ENCODE peak calls at places on chromosome 17, in four cellular contexts. One of them, this sample, is unnamed.

GRCh38 chr17:37742114-37742761 is 2.6 kb downstream of the HNF1B start:
- DNase-seq in CD8-positive, alpha-beta T cell: no peak
- DNase-seq in pancreas: no peak
- DNase-seq in cardiac muscle cell: no peak
- DNase-seq in this sample: no peak

GRCh38 chr17:42428141-42428944 is 5.3 kb upstream of the CAVIN1 start:
- DNase-seq in pancreas: no peak
- DNase-seq in CD8-positive, alpha-beta T cell: no peak
- DNase-seq in cardiac muscle cell: peak; percentile 94
- DNase-seq in this sample: peak; percentile 94

GRCh38 chr17:31052187-31052889 is 42.4 kb upstream of the NF1 start:
- DNase-seq in cardiac muscle cell: peak; percentile 95
- DNase-seq in CD8-positive, alpha-beta T cell: no peak
- DNase-seq in pancreas: no peak
- DNase-seq in this sample: peak; percentile 98

GRCh38 chr17:35082073-35082657 is 18.7 kb upstream of the RFFL start:
- DNase-seq in cardiac muscle cell: peak; percentile 74
- DNase-seq in CD8-positive, alpha-beta T cell: no peak
- DNase-seq in pancreas: no peak
- DNase-seq in this sample: peak; percentile 93

GRCh38 chr17:43530303-43531081 is 15.6 kb downstream of the ETV4 start:
- DNase-seq in CD8-positive, alpha-beta T cell: no peak
- DNase-seq in cardiac muscle cell: peak; percentile 95
- DNase-seq in pancreas: peak; percentile 84
- DNase-seq in this sample: no peak

GRCh38 chr17:50774225-50774803 is 7.0 kb upstream of the ANKRD40CL start:
- DNase-seq in CD8-positive, alpha-beta T cell: no peak
- DNase-seq in cardiac muscle cell: no peak
- DNase-seq in pancreas: no peak
- DNase-seq in this sample: no peak

GRCh38 chr17:45131294-45131615 is 1.1 kb downstream of the PLCD3 start:
- DNase-seq in cardiac muscle cell: no peak
- DNase-seq in CD8-positive, alpha-beta T cell: no peak
- DNase-seq in pancreas: peak; percentile 43
- DNase-seq in this sample: no peak

GRCh38 chr17:6711681-6712057 is 1.5 kb downstream of the SLC13A5 start:
- DNase-seq in CD8-positive, alpha-beta T cell: no peak
- DNase-seq in pancreas: no peak
- DNase-seq in cardiac muscle cell: no peak
- DNase-seq in this sample: no peak

GRCh38 chr17:50882851-50883250 is 16.7 kb upstream of the TOB1 start:
- DNase-seq in pancreas: no peak
- DNase-seq in CD8-positive, alpha-beta T cell: no peak
- DNase-seq in cardiac muscle cell: peak; percentile 38
- DNase-seq in this sample: peak; percentile 39

GRCh38 chr17:49707246-49707607 is 537 bp downstream of the SLC35B1 start:
- DNase-seq in pancreas: no peak
- DNase-seq in cardiac muscle cell: no peak
- DNase-seq in CD8-positive, alpha-beta T cell: no peak
- DNase-seq in this sample: no peak

GRCh38 chr17:50591338-50591737 is 30.8 kb downstream of the CACNA1G start:
- DNase-seq in pancreas: no peak
- DNase-seq in CD8-positive, alpha-beta T cell: no peak
- DNase-seq in cardiac muscle cell: no peak
- DNase-seq in this sample: no peak

GRCh38 chr17:34979650-34980352 is 511 bp upstream of the LIG3 start:
- DNase-seq in pancreas: no peak
- DNase-seq in CD8-positive, alpha-beta T cell: no peak
- DNase-seq in cardiac muscle cell: peak; percentile 20
- DNase-seq in this sample: peak; percentile 9

GRCh38 chr17:63498621-63499195 is 21.8 kb downstream of the ACE start:
- DNase-seq in pancreas: peak; percentile 15
- DNase-seq in CD8-positive, alpha-beta T cell: no peak
- DNase-seq in cardiac muscle cell: peak; percentile 45
- DNase-seq in this sample: no peak

GRCh38 chr17:74963656-74964055 is 8.9 kb downstream of the HID1 start:
- DNase-seq in CD8-positive, alpha-beta T cell: no peak
- DNase-seq in cardiac muscle cell: no peak
- DNase-seq in pancreas: peak; percentile 75
- DNase-seq in this sample: no peak
- TF ChIP-seq CTCF in CD8-positive, alpha-beta T cell: no peak
- TF ChIP-seq CTCF in cardiac muscle cell: peak; percentile 26
- TF ChIP-seq CTCF in pancreas: no peak
- TF ChIP-seq CTCF in this sample: no peak

GRCh38 chr17:68298601-68299000 is 7.3 kb downstream of the ARSG start:
- DNase-seq in pancreas: no peak
- DNase-seq in cardiac muscle cell: no peak
- DNase-seq in CD8-positive, alpha-beta T cell: no peak
- DNase-seq in this sample: no peak

GRCh38 chr17:68296217-68297140 is 5.2 kb downstream of the ARSG start:
- DNase-seq in pancreas: no peak
- DNase-seq in cardiac muscle cell: no peak
- DNase-seq in CD8-positive, alpha-beta T cell: peak; percentile 52
- DNase-seq in this sample: no peak

GRCh38 chr17:68294617-68295016 is 3.3 kb downstream of the ARSG start:
- DNase-seq in CD8-positive, alpha-beta T cell: no peak
- DNase-seq in cardiac muscle cell: no peak
- DNase-seq in pancreas: no peak
- DNase-seq in this sample: no peak

GRCh38 chr17:68295086-68295485 is 3.8 kb downstream of the ARSG start:
- DNase-seq in pancreas: no peak
- DNase-seq in CD8-positive, alpha-beta T cell: no peak
- DNase-seq in cardiac muscle cell: no peak
- DNase-seq in this sample: no peak

DNA sequence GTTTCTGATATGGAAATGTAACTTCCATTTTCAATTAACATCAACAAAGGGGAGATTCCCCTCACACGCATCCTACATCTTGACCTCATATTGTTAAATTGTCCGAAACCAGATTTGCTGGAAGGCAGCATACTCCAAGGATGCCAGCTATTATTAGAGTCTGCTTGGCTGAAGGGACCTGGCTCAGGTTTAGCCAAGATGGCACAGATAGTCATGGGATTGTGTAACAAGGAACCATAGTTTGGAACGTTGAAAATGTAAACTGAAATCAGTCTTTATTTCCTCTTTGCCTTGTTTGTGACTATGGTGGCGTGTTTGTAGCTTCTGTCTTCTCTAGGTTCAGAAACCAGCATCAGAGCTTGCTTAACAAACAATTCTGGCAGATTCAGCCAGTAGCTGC is 5.9 kb downstream of the ARSG start:
- DNase-seq in CD8-positive, alpha-beta T cell: no peak
- DNase-seq in pancreas: no peak
- DNase-seq in cardiac muscle cell: no peak
- DNase-seq in this sample: no peak
- TF ChIP-seq CTCF in CD8-positive, alpha-beta T cell: no peak
- TF ChIP-seq CTCF in pancreas: no peak
- TF ChIP-seq CTCF in cardiac muscle cell: no peak
- TF ChIP-seq CTCF in this sample: no peak

GRCh38 chr17:78186689-78187595 is at the start of the genes AFMID and TK1:
- DNase-seq in pancreas: peak; percentile 99
- DNase-seq in cardiac muscle cell: peak; percentile 98
- DNase-seq in CD8-positive, alpha-beta T cell: peak; percentile 64
- DNase-seq in this sample: peak; percentile 97
- TF ChIP-seq CTCF in pancreas: peak; percentile 93
- TF ChIP-seq CTCF in cardiac muscle cell: peak; percentile 73
- TF ChIP-seq CTCF in CD8-positive, alpha-beta T cell: no peak
- TF ChIP-seq CTCF in this sample: peak; percentile 71

DNA sequence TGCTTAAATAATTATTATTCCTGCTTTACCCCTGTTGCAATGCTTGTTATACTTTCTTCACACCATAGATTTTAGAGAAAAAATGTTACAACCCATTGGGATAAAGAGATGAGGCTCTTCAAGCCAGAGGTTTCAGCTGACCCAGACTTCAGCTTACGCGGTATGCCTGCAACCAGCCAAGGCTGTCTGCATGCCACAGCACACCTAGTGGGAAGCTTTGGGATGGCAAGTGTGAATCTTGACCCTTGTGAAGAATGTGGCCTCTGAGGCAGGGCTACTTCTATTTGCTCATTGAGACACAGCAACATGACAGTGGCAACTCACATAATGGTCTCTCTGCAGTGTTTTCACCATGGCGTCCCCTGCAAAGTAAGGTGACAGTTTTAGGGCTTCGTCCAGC is 193.9 kb upstream of the PIRT start:
- DNase-seq in CD8-positive, alpha-beta T cell: no peak
- DNase-seq in pancreas: no peak
- DNase-seq in cardiac muscle cell: no peak
- DNase-seq in this sample: no peak
- TF ChIP-seq CTCF in CD8-positive, alpha-beta T cell: no peak
- TF ChIP-seq CTCF in pancreas: no peak
- TF ChIP-seq CTCF in cardiac muscle cell: no peak
- TF ChIP-seq CTCF in this sample: peak; percentile 7

GRCh38 chr17:79301469-79301868 is 226.8 kb downstream of the ENGASE start:
- DNase-seq in cardiac muscle cell: no peak
- DNase-seq in CD8-positive, alpha-beta T cell: no peak
- DNase-seq in pancreas: no peak
- DNase-seq in this sample: no peak
- TF ChIP-seq CTCF in cardiac muscle cell: no peak
- TF ChIP-seq CTCF in CD8-positive, alpha-beta T cell: no peak
- TF ChIP-seq CTCF in pancreas: no peak
- TF ChIP-seq CTCF in this sample: no peak

GRCh38 chr17:59856859-59857794 is 35.6 kb downstream of the TUBD1 start:
- DNase-seq in CD8-positive, alpha-beta T cell: no peak
- DNase-seq in cardiac muscle cell: no peak
- DNase-seq in pancreas: no peak
- DNase-seq in this sample: no peak

GRCh38 chr17:59863607-59864006 is 29.1 kb downstream of the TUBD1 start:
- DNase-seq in cardiac muscle cell: no peak
- DNase-seq in pancreas: no peak
- DNase-seq in CD8-positive, alpha-beta T cell: no peak
- DNase-seq in this sample: no peak

GRCh38 chr17:59858167-59858790 is 34.5 kb downstream of the TUBD1 start:
- DNase-seq in cardiac muscle cell: no peak
- DNase-seq in pancreas: no peak
- DNase-seq in CD8-positive, alpha-beta T cell: no peak
- DNase-seq in this sample: no peak

DNA sequence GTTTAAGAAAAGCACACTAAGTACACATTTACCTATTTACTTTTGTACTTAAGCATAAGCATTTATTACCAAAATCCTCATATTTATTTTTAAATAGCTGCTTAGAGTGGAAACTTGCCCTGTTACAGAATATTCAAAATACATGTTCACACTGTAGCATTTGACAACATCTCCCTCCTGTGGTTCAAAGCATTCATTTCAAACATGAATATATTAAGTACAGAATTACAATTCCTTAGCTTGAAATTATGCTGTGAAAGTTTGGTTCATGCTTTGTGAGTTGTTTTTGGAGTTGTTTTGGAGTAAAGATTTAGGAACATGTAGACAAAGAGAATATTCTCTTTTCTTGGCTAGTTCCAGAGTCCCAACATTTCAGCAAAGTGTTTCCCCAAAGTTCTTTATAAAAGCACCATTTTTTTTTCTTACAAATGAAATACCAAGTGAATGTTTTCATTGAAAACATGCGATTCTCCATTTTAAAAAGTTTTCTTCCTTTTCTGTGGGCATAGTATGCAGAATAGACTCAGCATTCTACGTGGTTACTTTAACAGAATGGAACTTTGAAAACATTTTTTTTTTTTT is 33.2 kb downstream of the TUBD1 start:
- DNase-seq in cardiac muscle cell: peak; percentile 80
- DNase-seq in CD8-positive, alpha-beta T cell: no peak
- DNase-seq in pancreas: no peak
- DNase-seq in this sample: peak; percentile 44
- TF ChIP-seq CTCF in cardiac muscle cell: peak; percentile 58
- TF ChIP-seq CTCF in CD8-positive, alpha-beta T cell: peak; percentile 65
- TF ChIP-seq CTCF in pancreas: no peak
- TF ChIP-seq CTCF in this sample: peak; percentile 56

DNA sequence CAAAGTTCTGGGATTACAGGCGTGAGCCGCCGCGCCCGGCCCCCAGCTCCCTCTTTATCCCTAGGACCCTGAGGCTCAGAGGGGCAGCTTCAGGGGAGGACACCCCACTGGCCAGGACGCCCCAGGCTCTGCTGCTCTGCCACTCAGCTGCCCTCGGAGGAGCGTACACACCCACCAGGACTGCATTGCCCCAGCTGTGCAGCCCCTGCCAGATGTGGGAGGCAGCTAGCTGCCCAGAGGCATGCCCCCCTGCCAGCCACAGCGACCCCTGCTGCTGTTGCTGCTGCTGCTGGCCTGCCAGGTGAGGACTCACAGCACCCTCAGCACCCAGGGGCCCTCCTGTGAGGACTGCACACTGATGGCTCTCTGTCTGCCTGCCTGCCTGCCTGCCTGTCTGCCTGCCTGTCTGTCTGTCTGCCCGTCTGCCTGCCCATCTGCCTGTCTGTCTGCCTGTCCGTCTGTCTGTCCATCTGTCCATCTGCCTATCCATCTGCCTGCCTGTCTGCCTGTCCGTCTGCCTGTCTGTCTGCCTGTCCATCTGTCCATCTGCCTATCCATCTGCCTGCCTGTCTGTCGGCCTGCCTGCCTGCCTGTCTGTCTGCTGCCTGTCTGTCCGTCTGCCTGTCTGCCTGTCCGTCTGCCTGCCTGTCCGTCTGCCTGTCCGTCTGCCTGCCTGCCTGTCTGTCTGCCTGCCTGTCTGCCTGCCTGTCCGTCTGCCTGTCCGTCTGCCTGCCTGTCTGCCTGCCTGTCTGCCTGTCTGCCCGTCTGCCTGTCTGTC is 5.0 kb downstream of the GCGR start:
- DNase-seq in pancreas: peak; percentile 53
- DNase-seq in cardiac muscle cell: no peak
- DNase-seq in CD8-positive, alpha-beta T cell: no peak
- DNase-seq in this sample: no peak
- TF ChIP-seq CTCF in pancreas: no peak
- TF ChIP-seq CTCF in cardiac muscle cell: no peak
- TF ChIP-seq CTCF in CD8-positive, alpha-beta T cell: no peak
- TF ChIP-seq CTCF in this sample: no peak

This sample was measured in MCF 10A.